ENCODE peak calls at places on chromosomes 6 and 20, in four cellular contexts. One of them, this sample, is unnamed.

GRCh38 chr6:80605165-80605989 is 498.9 kb downstream of the BCKDHB start:
- DNase-seq in GM12878: no peak
- DNase-seq in right atrium auricular region: no peak
- DNase-seq in mammary epithelial cell: peak; percentile 57
- DNase-seq in this sample: no peak

GRCh38 chr6:42450314-42451145 is 1.2 kb downstream of the TRERF1 start:
- DNase-seq in GM12878: no peak
- DNase-seq in right atrium auricular region: no peak
- DNase-seq in mammary epithelial cell: no peak
- DNase-seq in this sample: no peak

GRCh38 chr6:16160794-16161193 is 31.9 kb downstream of the MYLIP start:
- DNase-seq in right atrium auricular region: no peak
- DNase-seq in GM12878: no peak
- DNase-seq in mammary epithelial cell: no peak
- DNase-seq in this sample: no peak

GRCh38 chr20:278181-278580 is 12.4 kb downstream of the C20orf96 start:
- DNase-seq in right atrium auricular region: no peak
- DNase-seq in GM12878: no peak
- DNase-seq in mammary epithelial cell: no peak
- DNase-seq in this sample: no peak

GRCh38 chr20:48384147-48384818 is 443.5 kb downstream of the PREX1 start:
- DNase-seq in mammary epithelial cell: no peak
- DNase-seq in GM12878: no peak
- DNase-seq in right atrium auricular region: no peak
- DNase-seq in this sample: peak; percentile 59

GRCh38 chr6:168941036-168941435 is 312.6 kb downstream of the THBS2 start:
- DNase-seq in GM12878: no peak
- DNase-seq in right atrium auricular region: no peak
- DNase-seq in mammary epithelial cell: no peak
- DNase-seq in this sample: no peak

GRCh38 chr20:63114006-63114692 is 101.8 kb downstream of the YTHDF1 start:
- DNase-seq in right atrium auricular region: no peak
- DNase-seq in mammary epithelial cell: no peak
- DNase-seq in GM12878: no peak
- DNase-seq in this sample: no peak

GRCh38 chr20:4961746-4962145 is 39.6 kb downstream of the SLC23A2 start:
- DNase-seq in GM12878: no peak
- DNase-seq in mammary epithelial cell: peak; percentile 19
- DNase-seq in right atrium auricular region: no peak
- DNase-seq in this sample: no peak

GRCh38 chr20:34987288-34988175 is 31.9 kb downstream of the MYH7B start:
- DNase-seq in GM12878: no peak
- DNase-seq in right atrium auricular region: no peak
- DNase-seq in mammary epithelial cell: no peak
- DNase-seq in this sample: no peak

GRCh38 chr20:40563296-40563950 is 125.6 kb downstream of the MAFB start:
- DNase-seq in right atrium auricular region: no peak
- DNase-seq in GM12878: no peak
- DNase-seq in mammary epithelial cell: peak; percentile 73
- DNase-seq in this sample: no peak

GRCh38 chr6:124970243-124970642 is 8.0 kb downstream of the RNF217 start:
- DNase-seq in right atrium auricular region: no peak
- DNase-seq in mammary epithelial cell: peak; percentile 52
- DNase-seq in GM12878: no peak
- DNase-seq in this sample: no peak

GRCh38 chr6:132404736-132405135 is 3.5 kb upstream of the MOXD1 start:
- DNase-seq in GM12878: no peak
- DNase-seq in mammary epithelial cell: no peak
- DNase-seq in right atrium auricular region: no peak
- DNase-seq in this sample: no peak

GRCh38 chr6:45371924-45372582 is 5.7 kb downstream of the SUPT3H start:
- DNase-seq in mammary epithelial cell: no peak
- DNase-seq in GM12878: no peak
- DNase-seq in right atrium auricular region: no peak
- DNase-seq in this sample: no peak

GRCh38 chr6:105280033-105280432 is 100.2 kb upstream of the POPDC3 start:
- DNase-seq in mammary epithelial cell: no peak
- DNase-seq in right atrium auricular region: no peak
- DNase-seq in GM12878: no peak
- DNase-seq in this sample: no peak

GRCh38 chr6:45498620-45499019 is 120.9 kb upstream of the SUPT3H start:
- DNase-seq in right atrium auricular region: no peak
- DNase-seq in GM12878: no peak
- DNase-seq in mammary epithelial cell: no peak
- DNase-seq in this sample: no peak

GRCh38 chr6:138241381-138241780 is 23.1 kb upstream of the PBOV1 start:
- DNase-seq in GM12878: no peak
- DNase-seq in right atrium auricular region: no peak
- DNase-seq in mammary epithelial cell: no peak
- DNase-seq in this sample: no peak

GRCh38 chr6:138238368-138238767 is 20.1 kb upstream of the PBOV1 start:
- DNase-seq in right atrium auricular region: no peak
- DNase-seq in mammary epithelial cell: no peak
- DNase-seq in GM12878: no peak
- DNase-seq in this sample: no peak

GRCh38 chr6:138241893-138242292 is 23.6 kb upstream of the PBOV1 start:
- DNase-seq in GM12878: no peak
- DNase-seq in right atrium auricular region: no peak
- DNase-seq in mammary epithelial cell: no peak
- DNase-seq in this sample: no peak

GRCh38 chr6:138240476-138241245 is 22.4 kb upstream of the PBOV1 start:
- DNase-seq in mammary epithelial cell: no peak
- DNase-seq in right atrium auricular region: no peak
- DNase-seq in GM12878: no peak
- DNase-seq in this sample: no peak

GRCh38 chr6:138239774-138240173 is 21.5 kb upstream of the PBOV1 start:
- DNase-seq in right atrium auricular region: no peak
- DNase-seq in GM12878: no peak
- DNase-seq in mammary epithelial cell: no peak
- DNase-seq in this sample: no peak
- TF ChIP-seq CTCF in right atrium auricular region: no peak
- TF ChIP-seq CTCF in GM12878: no peak
- TF ChIP-seq CTCF in mammary epithelial cell: no peak
- TF ChIP-seq CTCF in this sample: no peak

DNA sequence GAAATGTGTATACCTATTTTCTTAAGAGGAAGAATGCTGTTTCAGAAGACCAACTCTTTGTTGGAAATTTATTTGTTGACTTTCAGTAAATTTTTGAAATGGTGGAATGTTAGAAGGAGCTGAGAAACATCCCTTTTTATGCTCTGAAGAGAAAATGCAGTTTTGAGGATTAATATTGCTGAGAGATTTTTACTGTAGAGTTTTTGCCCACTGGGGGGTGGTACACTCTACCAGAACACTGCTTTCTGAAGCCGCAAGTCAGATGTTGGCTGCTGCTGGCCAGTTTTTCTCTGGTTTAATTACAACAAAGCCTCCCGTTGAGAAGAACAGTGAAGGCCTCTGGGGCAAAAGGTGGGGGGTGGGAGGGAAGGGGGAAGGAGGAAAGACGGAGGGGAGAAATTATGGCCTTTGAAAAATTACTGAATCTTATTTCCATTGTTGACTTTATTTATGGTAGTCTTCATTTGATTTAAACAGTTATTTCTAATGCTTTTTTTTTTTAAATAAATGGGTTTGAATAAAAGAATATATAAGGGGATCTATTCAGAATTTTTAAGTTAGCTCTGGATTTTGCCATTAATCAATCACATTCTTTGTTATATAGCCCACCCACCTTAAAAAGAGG is 3.0 kb downstream of the FLRT3 start:
- DNase-seq in GM12878: no peak
- DNase-seq in mammary epithelial cell: peak; percentile 70
- DNase-seq in right atrium auricular region: no peak
- DNase-seq in this sample: no peak
- TF ChIP-seq CTCF in GM12878: peak; percentile 11
- TF ChIP-seq CTCF in mammary epithelial cell: peak; percentile 54
- TF ChIP-seq CTCF in right atrium auricular region: peak; percentile 43
- TF ChIP-seq CTCF in this sample: no peak

GRCh38 chr6:147805155-147805554 is 296.7 kb downstream of the SAMD5 start:
- DNase-seq in right atrium auricular region: no peak
- DNase-seq in mammary epithelial cell: no peak
- DNase-seq in GM12878: no peak
- DNase-seq in this sample: no peak

GRCh38 chr6:147806697-147807096 is 298.2 kb downstream of the SAMD5 start:
- DNase-seq in mammary epithelial cell: no peak
- DNase-seq in right atrium auricular region: no peak
- DNase-seq in GM12878: no peak
- DNase-seq in this sample: no peak

DNA sequence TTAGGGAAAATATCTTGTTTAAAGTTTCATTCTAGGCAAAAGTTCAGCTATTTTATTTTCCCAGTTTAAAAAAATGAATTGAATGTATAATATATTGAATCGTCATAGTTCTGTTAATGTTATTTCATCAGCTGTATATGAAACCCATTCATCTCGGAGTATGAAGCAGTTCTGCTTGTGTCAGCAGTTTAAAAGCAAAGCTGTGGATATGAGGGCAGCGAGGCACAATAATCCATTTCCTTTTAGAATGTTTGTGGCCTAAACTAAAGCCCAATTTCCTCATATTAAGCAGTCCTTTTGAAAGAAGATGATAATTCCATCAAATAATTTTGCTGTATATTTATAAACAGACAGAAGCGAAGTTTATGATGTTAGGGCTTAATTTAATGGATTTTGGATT is 300.1 kb downstream of the SAMD5 start:
- DNase-seq in right atrium auricular region: no peak
- DNase-seq in GM12878: no peak
- DNase-seq in mammary epithelial cell: no peak
- DNase-seq in this sample: no peak
- TF ChIP-seq CTCF in right atrium auricular region: no peak
- TF ChIP-seq CTCF in GM12878: no peak
- TF ChIP-seq CTCF in mammary epithelial cell: no peak
- TF ChIP-seq CTCF in this sample: no peak

DNA sequence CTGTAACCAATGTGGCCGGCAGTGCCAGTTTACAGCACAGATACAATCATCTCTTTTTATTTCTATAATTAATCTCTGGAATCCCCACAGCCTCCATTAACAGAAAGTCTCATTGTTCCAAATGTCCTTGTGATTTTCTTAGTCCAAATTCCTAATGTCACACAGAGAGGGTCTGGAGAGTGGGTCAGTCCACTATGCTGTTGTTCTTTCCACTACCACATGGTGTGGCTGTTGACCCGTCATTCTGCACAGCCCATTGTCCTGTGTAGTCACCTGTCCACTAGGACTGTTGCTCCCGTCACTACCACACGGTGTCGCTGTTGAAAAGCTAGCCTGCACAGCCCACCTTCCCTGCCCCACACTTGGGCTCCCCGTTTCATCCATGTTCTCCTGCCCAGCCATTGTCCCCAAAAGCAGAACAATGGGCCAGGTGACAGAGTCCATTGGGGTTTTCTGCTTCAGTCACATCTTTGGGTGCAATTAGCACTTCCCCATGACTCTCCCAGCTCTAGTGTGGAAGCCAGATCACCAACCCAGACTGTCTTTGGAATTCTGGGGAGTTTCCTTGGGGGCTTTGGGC is 8.6 kb upstream of the LBP start:
- DNase-seq in right atrium auricular region: no peak
- DNase-seq in mammary epithelial cell: peak; percentile 14
- DNase-seq in GM12878: no peak
- DNase-seq in this sample: peak; percentile 43
- TF ChIP-seq CTCF in right atrium auricular region: peak; percentile 40
- TF ChIP-seq CTCF in mammary epithelial cell: peak; percentile 59
- TF ChIP-seq CTCF in GM12878: peak; percentile 50
- TF ChIP-seq CTCF in this sample: no peak

GRCh38 chr6:121791396-121792315 is 356.2 kb downstream of the GJA1 start:
- DNase-seq in GM12878: no peak
- DNase-seq in right atrium auricular region: no peak
- DNase-seq in mammary epithelial cell: no peak
- DNase-seq in this sample: no peak
- TF ChIP-seq CTCF in GM12878: no peak
- TF ChIP-seq CTCF in right atrium auricular region: no peak
- TF ChIP-seq CTCF in mammary epithelial cell: no peak
- TF ChIP-seq CTCF in this sample: no peak